ENCODE peak calls at places on chromosome 22, in seven cellular contexts. B is stimulated activated CD8-positive, alpha-beta memory T cell treated with anti-CD3 and anti-CD28 coated beads, Interleukin-4, amount 100 ng/mL, for 4 hours; O is GF-D8; L is NCI-H446 treated with DMSO at 0.1 percent for 48 hours; A is HEK293T; E is heart right ventricle; P is GM04503. Y is an unnamed sample.

GRCh38 chr22:42994917-42995562 is 19.9 kb downstream of the PACSIN2 start:
- DNase-seq in P (peak; percentile 82), O (peak; percentile 90), L (peak; percentile 47), B (no peak), A (no peak), E (peak; percentile 34), Y (no peak)

GRCh38 chr22:26848244-26848920 is 191.0 kb downstream of the MIAT start:
- DNase-seq in E (no peak), B (no peak), P (no peak), O (no peak), A (no peak), L (no peak), Y (no peak)

GRCh38 chr22:44408227-44409192 is 89.5 kb downstream of the RTL6 start:
- DNase-seq in B (no peak), A (no peak), P (no peak), O (no peak), E (no peak), L (no peak), Y (no peak)

GRCh38 chr22:40004836-40005235 is 10.1 kb downstream of the FAM83F start:
- DNase-seq in A (no peak), O (no peak), P (no peak), L (no peak), E (no peak), B (no peak), Y (no peak)

GRCh38 chr22:19799322-19800190 is 39.0 kb downstream of the TBX1 start:
- DNase-seq in O (no peak), L (no peak), E (peak; percentile 22), B (no peak), P (peak; percentile 88), A (no peak), Y (no peak)

GRCh38 chr22:34761111-34761510 is 304.8 kb upstream of the ISX start:
- DNase-seq in E (no peak), A (no peak), P (no peak), O (no peak), B (no peak), L (no peak), Y (no peak)

GRCh38 chr22:38820021-38820420 is 23.8 kb downstream of the NPTXR start:
- DNase-seq in O (no peak), E (no peak), A (no peak), P (no peak), B (no peak), L (no peak), Y (no peak)

GRCh38 chr22:20957118-20957690 is 9.9 kb upstream of the AIFM3 start:
- DNase-seq in E (no peak), L (no peak), A (no peak), B (no peak), O (no peak), P (no peak), Y (no peak)

GRCh38 chr22:29842172-29842571 is 4.1 kb upstream of the ASCC2 start:
- DNase-seq in E (no peak), O (no peak), L (no peak), A (no peak), B (no peak), P (no peak), Y (no peak)

GRCh38 chr22:49312601-49313000 is 515.1 kb downstream of the BRD1 start:
- DNase-seq in O (no peak), L (no peak), P (no peak), E (no peak), B (no peak), A (no peak), Y (no peak)

GRCh38 chr22:26321469-26321913 is 107.6 kb upstream of the ASPHD2 start:
- DNase-seq in B (no peak), O (no peak), L (peak; percentile 60), P (peak; percentile 88), A (no peak), E (peak; percentile 51), Y (no peak)

GRCh38 chr22:20316217-20316843 is 3.5 kb downstream of the DGCR6L start:
- DNase-seq in O (no peak), L (no peak), P (no peak), A (no peak), B (no peak), E (no peak), Y (no peak)